ENCODE peak calls at places on chromosomes 2 and 18, in four cellular contexts. Q is mesendoderm, V is foreskin fibroblast, L is endothelial cell of umbilical vein. W is an unnamed sample.

GRCh38 chr2:150376627-150377335 is 110.7 kb downstream of the RND3 start:
- DNase-seq in V (peak), Q (peak), L (peak), W (peak)

GRCh38 chr2:55906993-55907392 is 16.6 kb downstream of the EFEMP1 start:
- DNase-seq in L (no peak), Q (no peak), V (no peak), W (no peak)

GRCh38 chr2:74549685-74549971 is 4.1 kb downstream of the LOXL3 start:
- DNase-seq in L (no peak), V (no peak), Q (no peak), W (no peak)

GRCh38 chr2:238247002-238247822 is 7.4 kb upstream of the HES6 start:
- DNase-seq in L (no peak), V (peak), Q (no peak), W (no peak)

GRCh38 chr2:111139637-111140317 is 19.1 kb downstream of the BCL2L11 start:
- DNase-seq in Q (no peak), L (no peak), V (peak), W (peak)

GRCh38 chr2:212357606-212358005 is 181.0 kb downstream of the ERBB4 start:
- DNase-seq in V (no peak), Q (no peak), L (no peak), W (no peak)

GRCh38 chr18:23487738-23488625 is 15.3 kb upstream of the RMC1 start:
- DNase-seq in V (peak), L (peak), Q (no peak), W (no peak)

GRCh38 chr2:100755441-100755840 is 64.5 kb upstream of the NPAS2 start:
- DNase-seq in V (peak), Q (no peak), L (no peak), W (no peak)

GRCh38 chr2:219230201-219230540 is 565 bp downstream of the ANKZF1 start:
- DNase-seq in Q (peak), L (no peak), V (peak), W (no peak)

GRCh38 chr18:3692113-3692621 is 242.2 kb downstream of the TGIF1 start:
- DNase-seq in L (no peak), Q (no peak), V (no peak), W (no peak)

GRCh38 chr2:126970583-126970982 is 71.9 kb downstream of the TEX51 start:
- DNase-seq in V (no peak), L (no peak), Q (peak), W (no peak)

GRCh38 chr18:23331091-23331920 is 121.8 kb upstream of the RIOK3 start:
- DNase-seq in Q (peak), L (no peak), V (no peak), W (no peak)

GRCh38 chr2:201971516-201972228 is 62.0 kb upstream of the FZD7 start:
- DNase-seq in V (peak), Q (no peak), L (no peak), W (peak)

GRCh38 chr2:226836548-226836885 is 663 bp downstream of the RHBDD1 start:
- DNase-seq in L (no peak), Q (no peak), V (no peak), W (no peak)

GRCh38 chr2:223027442-223027841 is 24.5 kb upstream of the KCNE4 start:
- DNase-seq in L (peak), V (peak), Q (no peak), W (peak)

DNA sequence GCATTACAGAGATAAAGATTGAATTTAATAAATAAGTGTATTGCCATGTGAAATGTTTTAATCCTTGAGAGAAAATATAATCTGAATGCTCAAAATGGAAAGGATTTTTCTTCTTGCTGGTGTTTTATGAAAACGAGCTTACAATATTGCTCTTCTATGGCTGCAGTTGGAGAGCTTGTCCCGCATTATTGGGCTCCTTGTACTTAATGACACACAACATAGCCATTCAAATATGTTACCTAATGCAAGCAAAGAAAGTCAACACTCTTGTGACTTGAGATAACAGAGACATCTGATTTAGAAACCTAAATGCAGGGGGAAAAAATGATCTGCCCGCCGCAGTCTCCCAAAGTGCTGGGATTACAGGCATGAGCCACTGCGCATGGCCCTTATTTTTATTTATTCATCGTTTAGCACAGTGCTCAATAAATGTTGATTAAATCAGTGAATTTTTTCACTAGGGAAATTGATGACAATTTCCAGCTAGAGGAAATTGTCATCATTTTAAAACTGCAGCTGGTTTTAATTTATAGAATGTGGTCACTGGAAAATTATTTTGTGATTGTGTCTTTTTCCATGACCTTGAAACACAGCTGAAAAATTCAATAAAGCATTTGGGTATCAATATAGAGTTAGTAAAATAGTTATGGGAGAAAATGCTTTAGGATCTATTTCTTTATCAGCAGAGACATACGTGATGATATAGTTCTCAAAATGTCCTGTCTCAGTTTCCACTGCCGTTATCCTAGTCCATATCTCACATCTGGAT is 2.4 kb upstream of the PRKD3 start:
- DNase-seq in L (no peak), V (peak), Q (no peak), W (no peak)
- H3K4me3 ChIP-seq in L (no peak), V (peak), Q (no peak), W (no peak)

GRCh38 chr2:37615808-37616673 is 55.4 kb downstream of the CDC42EP3 start:
- DNase-seq in Q (peak), V (no peak), L (peak), W (no peak)
- H3K4me3 ChIP-seq in Q (no peak), V (no peak), L (no peak), W (no peak)

GRCh38 chr2:37664190-37664751 is 7.2 kb downstream of the CDC42EP3 start:
- DNase-seq in Q (no peak), V (no peak), L (no peak), W (no peak)
- H3K4me3 ChIP-seq in Q (no peak), V (no peak), L (no peak), W (no peak)

DNA sequence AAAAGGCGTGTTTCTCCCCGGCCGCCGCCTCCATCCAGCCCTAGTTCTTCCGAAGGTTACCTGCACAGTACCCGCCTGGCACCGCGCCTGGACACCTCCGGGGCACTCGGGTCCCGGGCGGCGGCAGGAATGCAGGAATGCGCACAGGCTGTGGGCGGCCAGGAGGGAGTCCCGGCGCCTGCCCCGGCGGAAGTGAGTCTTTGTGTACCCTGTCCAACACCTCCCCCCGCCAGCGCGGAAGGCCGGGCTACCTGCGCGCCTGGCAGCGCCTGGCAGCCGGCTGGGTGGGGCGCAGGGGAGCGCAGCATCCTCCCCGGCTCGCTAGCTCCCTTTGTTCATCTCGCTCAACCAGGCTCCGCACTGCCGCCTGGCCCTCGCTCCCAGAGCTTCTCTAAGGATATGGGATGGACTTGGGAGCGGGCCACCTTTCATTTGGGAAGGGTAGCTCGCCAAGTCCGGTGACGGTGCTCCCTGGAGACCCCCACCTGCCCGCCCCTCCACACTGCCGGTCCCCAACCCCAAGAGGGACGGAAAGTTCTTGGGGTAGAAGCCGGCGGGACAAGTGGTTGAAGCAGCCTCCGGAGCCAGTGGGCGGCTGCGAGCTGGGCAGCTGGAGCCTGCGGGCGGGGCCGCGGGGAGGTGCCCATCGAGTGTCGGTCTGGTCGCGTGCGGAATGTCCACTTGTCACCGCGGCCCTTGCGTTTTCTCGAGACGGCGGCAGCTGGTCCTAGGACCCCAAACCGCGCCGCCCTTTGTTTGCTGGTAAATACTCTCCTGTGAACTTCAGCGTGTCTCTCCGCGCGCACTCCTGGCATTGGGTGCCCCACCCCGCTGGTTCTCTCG is 1.2 kb upstream of the ST6GAL2 start:
- DNase-seq in V (peak), Q (peak), L (no peak), W (no peak)
- H3K4me3 ChIP-seq in V (peak), Q (peak), L (no peak), W (peak)

DNA sequence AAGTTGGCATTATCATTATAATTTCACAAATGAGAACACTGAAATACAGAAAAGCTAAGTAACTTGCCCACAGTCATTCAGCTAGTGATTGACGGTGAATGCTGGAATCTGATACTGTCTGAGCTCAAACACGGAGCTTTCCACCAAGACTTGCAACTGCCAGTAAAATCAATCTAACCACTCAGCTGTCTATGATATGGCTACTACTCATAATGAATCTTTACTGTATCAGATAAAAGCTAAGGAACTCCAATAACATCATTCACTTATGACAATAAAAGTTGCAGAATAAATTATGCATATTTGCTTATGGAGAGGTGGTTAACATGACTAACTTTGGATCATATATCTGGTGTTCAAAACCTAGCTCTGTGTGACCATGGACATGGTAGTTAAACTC is 279.4 kb upstream of the NXPH2 start:
- DNase-seq in V (no peak), Q (no peak), L (no peak), W (no peak)
- H3K4me3 ChIP-seq in V (no peak), Q (no peak), L (no peak), W (no peak)

W was measured in skeletal muscle cell.